ENCODE peak calls at places on chromosomes 5 and 9, in four cellular contexts. C is upper lobe of right lung, V is heart right ventricle, B is B cell. S is an unnamed sample.

GRCh38 chr5:93883459-93883858 is 142.1 kb upstream of the POU5F2 start:
- DNase-seq in C (no peak), V (no peak), B (no peak), S (no peak)

GRCh38 chr9:118962426-118962825 is 406.8 kb downstream of the BRINP1 start:
- DNase-seq in C (no peak), V (no peak), B (no peak), S (no peak)

GRCh38 chr9:98708933-98709911 is at the start of gene GABBR2:
- DNase-seq in C (no peak), V (no peak), B (no peak), S (no peak)

GRCh38 chr5:72848474-72849428 is 32.3 kb downstream of the TNPO1 start:
- DNase-seq in C (peak), V (peak), B (peak), S (peak)

GRCh38 chr5:130032807-130033206 is 128.5 kb downstream of the CHSY3 start:
- DNase-seq in C (peak), V (no peak), B (no peak), S (no peak)

GRCh38 chr9:84419203-84419602 is 78.6 kb upstream of the SLC28A3 start:
- DNase-seq in C (no peak), V (no peak), B (no peak), S (no peak)

GRCh38 chr5:129945031-129945430 is 40.8 kb downstream of the CHSY3 start:
- DNase-seq in C (no peak), V (no peak), B (no peak), S (no peak)

GRCh38 chr5:179484761-179485160 is 65.6 kb upstream of the RUFY1 start:
- DNase-seq in C (no peak), V (no peak), B (no peak), S (no peak)

GRCh38 chr5:124419531-124419930 is 326.9 kb downstream of the ZNF608 start:
- DNase-seq in C (no peak), V (no peak), B (no peak), S (no peak)

GRCh38 chr5:92242170-92242569 is 859.1 kb upstream of the ARRDC3 start:
- DNase-seq in C (no peak), V (no peak), B (no peak), S (no peak)

GRCh38 chr5:143889986-143890385 is 78.0 kb downstream of the HMHB1 start:
- DNase-seq in C (no peak), V (no peak), B (no peak), S (no peak)

GRCh38 chr9:88476491-88477271 is 58.3 kb upstream of the NXNL2 start:
- DNase-seq in C (no peak), V (no peak), B (no peak), S (no peak)

GRCh38 chr5:137220523-137220927 is 278.6 kb downstream of the SPOCK1 start:
- DNase-seq in C (no peak), V (no peak), B (no peak), S (no peak)
- TF ChIP-seq CTCF in C (peak), V (no peak), B (no peak), S (no peak)

DNA sequence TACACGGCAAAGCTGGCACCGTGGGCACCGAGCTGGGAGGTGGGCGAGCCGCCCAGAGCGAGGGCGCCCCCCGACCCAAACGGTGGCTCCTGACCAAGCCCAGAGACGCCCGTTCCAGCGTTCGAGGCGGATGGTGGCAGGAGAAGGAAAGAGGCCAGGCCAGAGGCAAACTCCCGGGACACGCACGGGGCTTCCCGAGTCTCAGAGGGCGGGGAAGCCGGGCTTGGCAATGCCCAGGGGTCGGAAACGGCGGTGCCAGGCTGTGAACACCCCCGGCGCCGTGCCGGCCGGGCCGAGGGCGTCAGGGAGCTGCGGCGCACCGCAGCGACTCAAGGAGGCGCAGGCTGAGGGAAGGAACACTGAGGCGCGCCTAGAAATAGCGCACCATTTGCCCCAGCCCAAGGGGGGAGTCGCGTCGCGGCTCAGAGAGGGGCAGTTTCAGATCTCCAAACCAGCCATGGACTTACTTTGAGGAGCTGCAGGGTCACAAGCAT is 397 bp downstream of the SPRY4 start:
- DNase-seq in C (peak), V (no peak), B (peak), S (no peak)
- TF ChIP-seq CTCF in C (peak), V (no peak), B (peak), S (peak)

DNA sequence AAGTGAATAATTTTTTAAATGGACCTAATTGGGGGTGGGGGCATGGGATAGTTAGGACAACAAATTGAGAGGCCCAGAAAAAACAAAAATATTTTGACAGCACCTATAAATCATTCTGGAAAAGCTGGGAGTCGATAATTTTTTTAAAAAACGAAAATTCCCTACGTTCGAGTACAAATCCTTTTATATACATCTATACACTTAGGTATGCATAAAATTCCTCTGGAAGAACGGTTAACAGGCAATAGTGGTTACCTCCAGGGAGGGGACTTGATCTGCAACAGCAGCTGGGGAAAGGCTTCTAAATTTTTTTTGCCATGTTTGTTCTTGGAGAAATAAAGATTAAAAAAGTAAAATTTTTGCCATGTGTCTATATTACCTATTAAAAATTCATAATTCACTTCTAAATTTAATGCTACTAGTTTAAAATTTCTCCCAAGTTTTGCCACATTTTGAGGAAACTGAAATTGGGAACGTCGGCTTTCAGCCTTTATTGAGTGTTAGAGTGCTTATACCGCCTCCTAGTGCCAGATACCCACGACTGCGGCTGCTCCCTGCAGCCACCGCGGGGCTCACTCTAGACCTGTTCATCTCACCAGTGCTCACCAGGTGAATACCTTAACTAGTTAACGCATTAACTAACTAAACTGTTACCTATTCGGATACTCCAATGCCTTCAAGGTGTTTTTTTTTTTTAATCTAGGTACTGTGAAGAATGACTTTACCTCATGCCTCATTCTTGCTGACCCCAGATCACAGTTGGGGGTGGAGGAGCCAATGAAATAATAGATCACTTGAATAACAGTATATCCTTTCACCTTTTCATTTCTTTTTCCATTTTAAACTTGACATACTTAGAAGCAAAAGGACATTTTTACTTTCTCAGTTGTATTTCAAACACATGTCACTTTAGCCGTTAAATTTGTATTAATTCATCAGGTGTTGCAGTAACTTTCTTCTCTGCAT is 1.8 kb upstream of the BHMT start:
- DNase-seq in C (no peak), V (no peak), B (no peak), S (peak)
- TF ChIP-seq CTCF in C (peak), V (no peak), B (peak), S (peak)

DNA sequence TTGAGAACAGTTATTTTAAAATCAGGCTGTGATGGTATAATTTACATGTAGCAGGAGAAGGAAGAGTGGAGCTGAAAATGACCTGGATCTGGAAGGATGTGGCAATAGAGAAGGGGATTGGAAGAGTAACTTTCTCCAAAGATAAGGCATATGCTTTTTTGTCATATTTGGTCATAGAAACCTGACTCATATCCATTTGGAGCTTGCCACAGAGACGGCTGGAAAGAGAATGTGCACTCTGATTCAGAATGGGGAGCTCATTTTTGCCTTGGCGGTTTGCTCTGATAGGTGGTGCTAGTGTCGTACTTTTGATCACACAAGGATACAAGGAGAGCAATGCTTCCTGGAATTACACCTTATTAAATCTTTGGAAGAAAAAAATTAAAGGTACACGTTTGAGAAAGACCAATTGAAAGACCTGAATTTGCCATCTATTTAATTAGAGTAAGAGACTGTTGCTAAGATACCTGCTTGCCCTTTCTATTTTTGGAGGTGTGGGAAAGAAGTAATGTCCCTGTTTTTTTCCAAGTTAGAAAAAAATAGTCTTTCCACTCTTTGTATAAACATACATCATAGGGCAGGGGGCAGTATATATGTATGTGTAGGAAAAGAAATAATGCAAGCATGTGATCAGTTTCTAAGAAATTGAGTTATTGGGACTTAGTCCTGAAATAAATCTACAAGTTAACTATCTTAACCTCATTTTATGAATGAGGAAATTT is 5.4 kb downstream of the LSM11 start:
- DNase-seq in C (no peak), V (no peak), B (no peak), S (no peak)
- TF ChIP-seq CTCF in C (no peak), V (no peak), B (no peak), S (no peak)

GRCh38 chr5:128667148-128667547 is 129.1 kb upstream of the FBN2 start:
- DNase-seq in C (no peak), V (no peak), B (no peak), S (no peak)
- TF ChIP-seq CTCF in C (no peak), V (no peak), B (no peak), S (no peak)

GRCh38 chr5:74990194-74990593 is 62.2 kb downstream of the GCNT4 start:
- DNase-seq in C (no peak), V (no peak), B (no peak), S (no peak)

GRCh38 chr5:74993743-74994142 is 58.6 kb downstream of the GCNT4 start:
- DNase-seq in C (no peak), V (no peak), B (no peak), S (no peak)

GRCh38 chr5:74992791-74993190 is 59.6 kb downstream of the GCNT4 start:
- DNase-seq in C (no peak), V (no peak), B (no peak), S (no peak)

GRCh38 chr5:74988273-74988983 is 63.9 kb downstream of the GCNT4 start:
- DNase-seq in C (no peak), V (no peak), B (no peak), S (no peak)

DNA sequence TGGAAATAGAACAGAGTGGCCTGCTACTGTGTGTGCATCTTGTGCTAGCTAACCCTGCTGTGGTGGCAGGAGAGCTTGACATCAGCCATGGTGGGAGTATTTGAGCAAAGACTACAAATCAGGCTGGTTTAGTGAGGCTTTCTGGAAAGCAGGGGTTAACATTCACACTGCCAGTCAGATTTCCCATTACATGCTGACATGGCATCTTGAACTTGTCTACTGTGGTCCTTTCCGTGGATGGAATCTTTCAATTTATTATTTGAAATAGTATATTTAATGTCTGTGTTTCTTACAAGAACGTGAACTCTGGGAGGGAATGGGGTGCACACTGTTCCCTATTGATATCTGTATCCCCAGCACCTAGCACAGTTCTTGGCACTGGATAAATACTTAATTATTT is 60.8 kb downstream of the GCNT4 start:
- DNase-seq in C (no peak), V (no peak), B (no peak), S (no peak)
- TF ChIP-seq CTCF in C (no peak), V (no peak), B (no peak), S (no peak)

GRCh38 chr5:153782589-153783238 is 256.0 kb downstream of the FAM114A2 start:
- DNase-seq in C (no peak), V (no peak), B (no peak), S (no peak)
- TF ChIP-seq CTCF in C (no peak), V (no peak), B (no peak), S (no peak)

GRCh38 chr5:59221769-59222168 is 638.9 kb downstream of the RAB3C start:
- DNase-seq in C (no peak), V (no peak), B (no peak), S (no peak)

GRCh38 chr5:59216845-59217244 is 634.0 kb downstream of the RAB3C start:
- DNase-seq in C (no peak), V (no peak), B (no peak), S (no peak)

GRCh38 chr5:59222687-59223511 is 640.0 kb downstream of the RAB3C start:
- DNase-seq in C (no peak), V (peak), B (no peak), S (no peak)

GRCh38 chr5:59212596-59212995 is 629.7 kb downstream of the RAB3C start:
- DNase-seq in C (no peak), V (no peak), B (no peak), S (no peak)

DNA sequence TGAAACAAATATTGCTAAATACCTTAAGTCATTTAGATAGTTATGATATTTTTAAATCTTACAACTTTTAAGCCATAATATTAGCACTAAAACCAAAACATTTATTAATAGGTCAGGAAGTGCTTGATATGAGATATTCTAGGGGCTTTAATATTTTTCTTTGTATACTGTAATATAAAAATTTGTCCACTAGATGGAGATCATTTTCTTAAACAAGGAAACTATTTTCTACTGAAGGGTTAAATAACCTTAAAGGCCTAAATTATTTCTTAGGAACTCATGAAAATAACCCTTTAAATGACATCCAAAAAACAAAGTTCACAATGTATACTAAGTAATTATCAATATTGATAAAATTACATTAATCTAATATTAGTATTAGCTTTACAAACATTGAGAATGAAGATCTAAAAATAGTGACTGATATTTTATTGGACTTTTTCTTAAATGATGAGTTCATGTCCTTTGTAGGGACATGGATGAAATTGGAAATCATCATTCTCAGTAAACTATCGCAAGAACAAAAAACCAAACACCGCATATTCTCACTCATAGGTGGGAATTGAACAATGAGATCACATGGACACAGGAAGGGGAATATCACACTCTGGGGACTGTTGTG is 635.7 kb downstream of the RAB3C start:
- DNase-seq in C (no peak), V (no peak), B (no peak), S (no peak)
- TF ChIP-seq CTCF in C (peak), V (no peak), B (peak), S (peak)

DNA sequence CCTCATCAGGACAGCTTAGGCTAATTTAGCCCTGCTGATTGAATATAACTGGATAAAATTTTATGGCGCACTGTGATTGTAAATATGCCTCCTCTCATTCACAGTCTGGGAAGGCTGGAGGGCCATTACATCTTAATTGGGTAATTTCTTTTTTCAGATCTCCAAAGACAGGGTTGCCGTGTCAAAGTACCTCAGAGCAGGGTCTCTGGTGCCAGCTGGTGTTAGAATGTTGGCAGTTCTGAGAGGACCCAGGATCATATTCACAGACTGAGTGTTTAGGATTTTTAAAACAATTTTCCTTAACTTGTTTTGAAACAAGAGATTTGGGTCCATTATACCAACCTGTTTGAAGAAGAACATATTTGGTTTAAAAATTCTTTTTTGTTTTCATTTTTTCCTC is 455.7 kb upstream of the TLE4 start:
- DNase-seq in C (no peak), V (no peak), B (no peak), S (no peak)
- TF ChIP-seq CTCF in C (no peak), V (no peak), B (no peak), S (no peak)

S was measured in activated CD8-positive, alpha-beta T cell treated with anti-CD3 and anti-CD28 coated beads for 36 hours.